ENCODE peak calls at places on chromosomes 16 and 17, in four cellular contexts. A is mesendoderm, O is neuronal stem cell, H is H1. D is an unnamed sample.

GRCh38 chr17:61809816-61810392 is 53.4 kb downstream of the BRIP1 start:
- DNase-seq in A (no peak), O (no peak), H (no peak), D (no peak)

GRCh38 chr17:491086-492014 is 138.7 kb upstream of the RPH3AL start:
- DNase-seq in A (no peak), O (peak; percentile 55), H (peak; percentile 77), D (peak; percentile 66)

GRCh38 chr16:4317471-4318170 is 1.8 kb downstream of the GLIS2 start:
- DNase-seq in A (no peak), O (peak; percentile 62), H (peak; percentile 48), D (no peak)

GRCh38 chr17:36027776-36028175 is 10.0 kb upstream of the CCL23 start:
- DNase-seq in A (no peak), O (no peak), H (no peak), D (no peak)

GRCh38 chr17:8857919-8858318 is 9.6 kb downstream of the PIK3R6 start:
- DNase-seq in A (peak; percentile 74), O (no peak), H (no peak), D (peak; percentile 75)

GRCh38 chr16:87700406-87701065 is 65.2 kb downstream of the KLHDC4 start:
- DNase-seq in A (no peak), O (no peak), H (no peak), D (no peak)

GRCh38 chr16:12522334-12522733 is 281.4 kb downstream of the CPPED1 start:
- DNase-seq in A (no peak), O (no peak), H (no peak), D (no peak)

GRCh38 chr17:34045990-34046389 is 209.1 kb upstream of the CCL2 start:
- DNase-seq in A (no peak), O (no peak), H (no peak), D (no peak)

GRCh38 chr16:76879420-76879819 is 311.6 kb upstream of the MON1B start:
- DNase-seq in A (no peak), O (no peak), H (no peak), D (no peak)

GRCh38 chr17:33390479-33391027 is 97.5 kb upstream of the ASIC2 start:
- DNase-seq in A (peak; percentile 35), O (no peak), H (no peak), D (no peak)

GRCh38 chr16:66881014-66881417 is 701 bp downstream of the PDP2 start:
- DNase-seq in A (no peak), O (peak; percentile 24), H (no peak), D (no peak)

GRCh38 chr16:81523387-81524115 is 78.9 kb downstream of the CMIP start:
- DNase-seq in A (peak; percentile 51), O (no peak), H (no peak), D (no peak)

GRCh38 chr17:66339563-66339962 is 37.1 kb downstream of the PRKCA start:
- DNase-seq in A (no peak), O (no peak), H (no peak), D (no peak)

GRCh38 chr17:36609498-36609862 is 8.1 kb downstream of the MRM1 start:
- DNase-seq in A (no peak), O (no peak), H (no peak), D (no peak)

DNA sequence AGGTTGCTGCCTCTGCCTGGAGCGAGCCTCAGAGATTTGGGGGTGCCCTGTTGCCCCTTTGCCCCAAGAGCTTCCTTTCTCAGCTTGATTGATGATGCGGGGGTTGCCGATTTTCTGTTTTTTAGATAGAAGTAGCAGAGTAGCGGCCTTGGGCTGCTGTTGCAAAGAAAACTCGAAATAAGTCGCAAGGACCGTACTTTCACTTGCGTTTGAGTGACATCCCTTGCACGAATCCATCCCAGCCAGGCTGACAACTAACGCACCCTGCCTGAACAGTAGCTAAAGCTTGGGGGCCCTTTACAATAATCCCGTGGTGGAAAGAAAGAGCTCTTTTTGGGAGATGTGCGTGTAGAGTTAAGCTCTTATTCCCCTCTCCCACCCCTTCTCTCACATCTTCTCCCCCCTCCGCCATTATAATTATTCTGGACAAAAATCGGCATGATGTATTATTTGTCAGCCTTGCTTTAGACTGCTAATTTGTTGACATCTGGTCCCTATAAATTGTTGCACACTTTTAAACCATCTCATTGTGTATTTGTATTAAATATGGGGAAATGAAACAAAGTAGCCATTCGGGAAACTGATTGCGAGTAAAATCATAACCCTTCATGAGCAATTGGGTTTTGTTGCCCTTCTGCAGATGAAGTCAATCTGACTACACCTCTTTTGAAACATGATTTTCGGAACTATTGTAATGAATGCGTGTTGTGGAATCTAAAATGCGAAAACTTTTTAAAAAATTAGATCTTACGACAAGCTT is 898 bp downstream of the USP10 start:
- DNase-seq in A (peak; percentile 48), O (peak; percentile 14), H (no peak), D (no peak)
- H3K4ac ChIP-seq in A (peak overlapping the region; percentile 98), O (no peak overlapping the region), H (no peak overlapping the region), D (no peak overlapping the region)

GRCh38 chr17:72697602-72698146 is 394.8 kb downstream of the SLC39A11 start:
- DNase-seq in A (no peak), O (no peak), H (no peak), D (no peak)
- H2BK15ac ChIP-seq in A (no peak overlapping the region), O (no peak overlapping the region), H (no peak overlapping the region), D (no peak overlapping the region)

GRCh38 chr17:48995332-48995870 is 1.8 kb upstream of the IGF2BP1 start:
- DNase-seq in A (peak; percentile 93), O (peak; percentile 69), H (peak; percentile 78), D (peak; percentile 85)
- H2AK5ac ChIP-seq in A (peak overlapping the region; percentile 91), O (peak overlapping the region; percentile 100), H (peak overlapping the region; percentile 45), D (no peak overlapping the region)

GRCh38 chr16:73213761-73214480 is 166.0 kb upstream of the ZFHX3 start:
- DNase-seq in A (no peak), O (no peak), H (no peak), D (no peak)
- H3K4ac ChIP-seq in A (no peak overlapping the region), O (no peak overlapping the region), H (no peak overlapping the region), D (no peak overlapping the region)

GRCh38 chr17:79834575-79835469 is 4.4 kb downstream of the CBX4 start:
- DNase-seq in A (no peak), O (no peak), H (peak; percentile 98), D (peak; percentile 90)
- H2BK15ac ChIP-seq in A (no peak overlapping the region), O (peak overlapping the region; percentile 92), H (no peak overlapping the region), D (no peak overlapping the region)

DNA sequence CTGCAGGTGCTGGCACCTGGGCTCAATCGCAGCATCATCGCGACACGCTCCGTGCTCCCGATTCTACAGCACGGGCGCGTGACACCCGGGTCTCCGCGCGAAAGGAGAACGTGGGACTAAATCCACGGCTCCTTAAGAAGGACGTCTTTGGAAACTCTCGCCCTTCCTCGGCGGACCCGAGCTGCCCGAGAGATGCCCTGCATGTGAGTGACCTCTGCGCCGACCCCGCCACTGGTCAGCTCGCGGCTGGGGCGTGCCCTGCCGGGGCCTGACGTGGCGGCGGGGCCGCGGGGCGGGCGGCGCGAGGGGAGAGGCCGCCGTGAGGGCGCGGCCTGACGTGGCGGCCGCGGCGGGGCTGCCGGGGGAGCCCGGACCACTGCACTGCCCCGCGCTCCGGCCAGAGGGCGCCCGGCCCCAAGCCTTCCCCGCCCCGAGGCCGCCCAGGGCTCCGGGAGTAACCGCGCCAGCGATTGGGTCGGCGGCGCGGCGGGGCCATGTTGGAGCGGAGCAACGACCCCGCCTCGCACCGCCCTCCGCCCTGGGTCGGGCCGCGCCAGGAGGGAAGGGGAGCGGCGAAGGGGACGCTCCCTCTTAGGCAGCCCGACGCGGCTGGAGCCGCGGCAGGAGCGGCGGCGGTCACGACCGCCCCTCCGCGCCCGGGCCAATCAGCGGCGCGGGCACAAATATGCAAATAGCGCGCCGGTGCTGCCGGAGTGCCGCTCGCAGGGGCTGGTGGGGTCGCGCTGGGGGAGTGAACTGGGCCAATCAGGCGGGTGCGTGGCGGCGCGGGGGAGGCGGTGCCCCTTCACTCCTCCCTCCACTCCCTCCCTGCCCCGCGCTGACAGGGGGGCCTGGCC is 75.6 kb downstream of the CHD9 start:
- DNase-seq in A (peak; percentile 97), O (peak; percentile 93), H (peak; percentile 93), D (peak; percentile 96)
- H2AK5ac ChIP-seq in A (no peak overlapping the region), O (peak overlapping the region; percentile 50), H (no peak overlapping the region), D (no peak overlapping the region)

GRCh38 chr16:68244481-68244902 is 681 bp upstream of the PLA2G15 start:
- DNase-seq in A (no peak), O (no peak), H (no peak), D (no peak)
- H3K4ac ChIP-seq in A (no peak overlapping the region), O (no peak overlapping the region), H (no peak overlapping the region), D (no peak overlapping the region)

GRCh38 chr16:47310792-47311211 is 150.1 kb downstream of the ITFG1 start:
- DNase-seq in A (no peak), O (no peak), H (no peak), D (no peak)

GRCh38 chr16:47311738-47312505 is 148.9 kb downstream of the ITFG1 start:
- DNase-seq in A (peak; percentile 29), O (no peak), H (no peak), D (peak; percentile 52)

GRCh38 chr16:47308601-47309000 is 152.3 kb downstream of the ITFG1 start:
- DNase-seq in A (no peak), O (no peak), H (no peak), D (no peak)

GRCh38 chr16:47304563-47304962 is 156.3 kb downstream of the ITFG1 start:
- DNase-seq in A (no peak), O (no peak), H (no peak), D (no peak)

DNA sequence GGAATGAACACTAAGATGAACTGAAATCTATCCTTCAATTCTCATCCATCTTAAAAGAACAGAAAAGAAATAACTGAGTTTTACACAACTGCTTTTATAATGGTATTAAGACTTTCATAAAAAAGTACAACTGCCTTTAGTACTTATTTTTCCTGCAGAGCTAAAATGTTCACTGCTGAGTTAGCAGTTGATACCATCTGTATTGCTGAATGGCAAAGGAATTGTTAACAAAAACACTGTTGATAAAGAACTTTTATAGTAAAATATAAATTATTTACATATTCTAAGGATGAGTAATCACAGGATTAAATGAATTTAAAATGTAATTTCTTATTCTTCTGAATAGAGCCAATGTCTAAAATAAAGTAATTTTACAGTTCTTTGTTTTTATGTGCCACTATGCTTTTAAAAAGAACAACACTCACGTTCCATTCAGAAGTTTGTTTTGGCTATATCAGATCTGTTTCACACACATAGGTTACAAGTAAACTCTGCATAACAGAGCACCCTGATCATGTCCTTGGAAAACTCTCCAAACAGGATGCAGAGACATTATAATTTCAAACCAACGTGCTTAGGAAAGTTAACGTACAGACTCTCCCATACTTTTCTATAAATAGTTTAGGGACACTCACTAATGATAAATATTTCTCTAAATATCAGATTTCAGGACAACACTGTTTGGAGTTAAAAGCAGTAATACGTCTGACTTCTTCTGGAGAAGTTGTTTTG is 151.1 kb downstream of the ITFG1 start:
- DNase-seq in A (no peak), O (no peak), H (no peak), D (no peak)
- H2BK15ac ChIP-seq in A (no peak overlapping the region), O (no peak overlapping the region), H (no peak overlapping the region), D (no peak overlapping the region)

GRCh38 chr16:53886482-53887378 is 182.8 kb downstream of the FTO start:
- DNase-seq in A (no peak), O (no peak), H (no peak), D (no peak)
- H2AK5ac ChIP-seq in A (no peak overlapping the region), O (no peak overlapping the region), H (no peak overlapping the region), D (no peak overlapping the region)

GRCh38 chr16:75421820-75422126 is 11.5 kb downstream of the CFDP1 start:
- DNase-seq in A (no peak), O (no peak), H (no peak), D (no peak)
- H3K4ac ChIP-seq in A (no peak overlapping the region), O (no peak overlapping the region), H (no peak overlapping the region), D (no peak overlapping the region)

D was measured in H9.